ENCODE peak calls at places on chromosomes 1 and 21, in four cellular contexts. L, O, E and P are unnamed samples.
A peak's percentile ranks its signal among the peaks of the same experiment; 100 is the strongest.

GRCh38 chr1:246470588-246470987 is 36.5 kb downstream of the SMYD3 start:
- DNase-seq in L (no peak), O (no peak), E (no peak), P (no peak)

GRCh38 chr1:42164551-42165420 is at the start of gene GUCA2A:
- DNase-seq in L (no peak), O (no peak), E (no peak), P (no peak)

GRCh38 chr1:204366759-204367158 is 7.0 kb upstream of the PLEKHA6 start:
- DNase-seq in L (peak; percentile 46), O (peak; percentile 60), E (no peak), P (peak; percentile 75)

GRCh38 chr1:207603777-207604176 is 41.2 kb upstream of the CR1L start:
- DNase-seq in L (no peak), O (no peak), E (no peak), P (no peak)

GRCh38 chr1:101060992-101061391 is 35.4 kb upstream of the DPH5 start:
- DNase-seq in L (no peak), O (no peak), E (no peak), P (no peak)

GRCh38 chr1:110916669-110917306 is 43.8 kb downstream of the CD53 start:
- DNase-seq in L (no peak), O (peak; percentile 83), E (no peak), P (no peak)

GRCh38 chr1:185695299-185695698 is 38.9 kb upstream of the HMCN1 start:
- DNase-seq in L (no peak), O (no peak), E (no peak), P (no peak)

GRCh38 chr21:33655591-33656221 is 13.4 kb downstream of the ITSN1 start:
- DNase-seq in L (no peak), O (peak; percentile 32), E (no peak), P (no peak)

GRCh38 chr1:27031235-27032118 is 18.8 kb upstream of the TENT5B start:
- DNase-seq in L (peak; percentile 38), O (no peak), E (no peak), P (peak; percentile 65)

GRCh38 chr21:29302340-29302991 is 3.7 kb downstream of the BACH1 start:
- DNase-seq in L (no peak), O (no peak), E (no peak), P (no peak)

GRCh38 chr1:167627865-167628641 is 2.0 kb upstream of the RCSD1 start:
- DNase-seq in L (no peak), O (peak; percentile 93), E (peak; percentile 89), P (no peak)

GRCh38 chr1:94884101-94884875 is 42.6 kb downstream of the CNN3 start:
- DNase-seq in L (peak; percentile 71), O (no peak), E (no peak), P (peak; percentile 71)

GRCh38 chr21:16108561-16109070 is 378.8 kb downstream of the USP25 start:
- DNase-seq in L (no peak), O (no peak), E (no peak), P (no peak)

GRCh38 chr1:25003457-25004190 is 73.5 kb upstream of the RUNX3 start:
- DNase-seq in L (no peak), O (no peak), E (no peak), P (no peak)

GRCh38 chr1:35691571-35692220 is 27.0 kb downstream of the C1orf216 start:
- DNase-seq in L (no peak), O (no peak), E (no peak), P (no peak)

GRCh38 chr1:114510235-114511047 is 562 bp downstream of the TRIM33 start:
- DNase-seq in L (peak; percentile 78), O (peak; percentile 89), E (no peak), P (peak; percentile 50)

GRCh38 chr1:3468236-3469103 is 14.0 kb downstream of the ARHGEF16 start:
- DNase-seq in L (no peak), O (no peak), E (no peak), P (peak; percentile 9)

GRCh38 chr1:117150316-117150715 is 28.8 kb upstream of the TRIM45 start:
- DNase-seq in L (no peak), O (no peak), E (no peak), P (no peak)

GRCh38 chr1:30687886-30688285 is 35.5 kb downstream of the MATN1 start:
- DNase-seq in L (no peak), O (no peak), E (no peak), P (no peak)

GRCh38 chr1:183200451-183200850 is 14.4 kb downstream of the LAMC2 start:
- DNase-seq in L (no peak), O (no peak), E (no peak), P (no peak)

GRCh38 chr1:233671286-233671685 is 57.4 kb downstream of the KCNK1 start:
- DNase-seq in L (no peak), O (no peak), E (no peak), P (no peak)

GRCh38 chr1:25245809-25246599 is 1.2 kb downstream of the RSRP1 start:
- DNase-seq in L (peak; percentile 55), O (peak; percentile 70), E (no peak), P (no peak)

GRCh38 chr1:46747683-46748288 is 28.9 kb upstream of the EFCAB14 start:
- DNase-seq in L (peak; percentile 53), O (peak; percentile 70), E (no peak), P (peak; percentile 68)

GRCh38 chr1:2443285-2444137 is 31.1 kb upstream of the PEX10 start:
- DNase-seq in L (peak; percentile 68), O (no peak), E (no peak), P (peak; percentile 69)

GRCh38 chr1:115338457-115338820 is 390 bp upstream of the NGF start:
- DNase-seq in L (no peak), O (no peak), E (no peak), P (peak; percentile 68)

GRCh38 chr1:180585994-180586359 is 27.2 kb downstream of the OVAAL start:
- DNase-seq in L (no peak), O (peak; percentile 77), E (no peak), P (no peak)

GRCh38 chr1:224894915-224895314 is 34.6 kb upstream of the DNAH14 start:
- DNase-seq in L (peak; percentile 6), O (peak; percentile 34), E (no peak), P (no peak)

GRCh38 chr1:37958690-37959089 is 11.8 kb upstream of the INPP5B start:
- DNase-seq in L (no peak), O (no peak), E (no peak), P (no peak)

GRCh38 chr1:214404571-214405213 is 123.7 kb downstream of the SMYD2 start:
- DNase-seq in L (no peak), O (no peak), E (no peak), P (peak; percentile 42)

GRCh38 chr1:17059391-17060128 is 5.7 kb upstream of the SDHB start:
- DNase-seq in L (peak; percentile 78), O (peak; percentile 78), E (peak; percentile 30), P (peak; percentile 83)

GRCh38 chr1:157948547-157949152 is 44.8 kb upstream of the KIRREL1 start:
- DNase-seq in L (no peak), O (no peak), E (no peak), P (peak; percentile 59)

GRCh38 chr1:113779542-113779941 is 20.3 kb upstream of the PHTF1 start:
- DNase-seq in L (no peak), O (no peak), E (no peak), P (no peak)

GRCh38 chr1:153460551-153460950 is at the start of gene S100A7:
- DNase-seq in L (no peak), O (no peak), E (no peak), P (no peak)

GRCh38 chr1:25821630-25822091 is 1.9 kb downstream of the MTFR1L start:
- DNase-seq in L (no peak), O (no peak), E (no peak), P (no peak)

GRCh38 chr1:180786633-180787032 is 126.1 kb upstream of the KIAA1614 start:
- DNase-seq in L (no peak), O (peak; percentile 18), E (no peak), P (no peak)

DNA sequence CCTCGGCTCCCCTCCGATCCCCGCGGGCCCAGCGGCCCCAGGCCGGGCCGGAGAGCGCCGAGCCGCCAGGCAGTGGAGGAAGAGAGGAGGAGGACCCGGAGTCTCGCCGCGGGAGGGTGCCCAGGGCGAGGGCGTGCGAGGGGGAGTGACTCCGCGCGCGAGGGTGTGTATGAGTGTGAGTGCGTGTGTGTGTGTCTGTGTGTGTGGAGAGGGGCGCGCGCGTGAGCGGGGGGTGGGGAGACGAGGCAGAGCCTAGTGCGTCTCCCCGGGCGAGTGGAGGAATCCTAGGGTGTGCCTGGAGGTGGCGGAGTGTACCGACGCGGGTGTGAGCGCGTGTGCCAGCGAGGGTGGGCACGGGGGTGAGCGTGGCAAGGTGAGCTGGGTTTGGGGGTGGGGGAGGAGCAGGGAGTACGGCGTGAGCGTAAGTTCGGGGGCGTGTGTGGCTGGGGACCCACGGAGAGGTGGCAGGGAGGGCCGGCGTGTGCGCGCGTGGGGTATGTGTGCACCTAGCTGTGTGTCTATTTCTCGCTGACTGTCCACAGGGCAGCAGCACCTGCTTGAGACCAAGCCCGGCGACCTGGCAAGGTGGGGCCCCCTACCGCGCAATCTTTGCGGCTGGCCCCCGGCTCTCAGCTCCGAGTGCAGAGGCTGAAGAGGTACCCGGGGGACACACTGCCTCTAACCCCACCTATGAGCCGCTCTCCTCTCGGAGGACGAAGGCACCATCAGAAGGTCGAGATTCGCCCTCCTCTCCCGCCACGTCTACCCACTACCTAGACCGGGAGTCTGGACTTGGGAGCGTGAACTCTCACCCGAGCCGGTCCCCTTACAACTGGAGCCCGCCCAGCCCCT is 784 bp upstream of the KCND3 start:
- DNase-seq in L (no peak), O (no peak), E (no peak), P (peak; percentile 21)
- TF ChIP-seq USF1 in L (no peak), O (no peak), E (no peak), P (no peak)

GRCh38 chr21:41641821-41642368 is 125.0 kb downstream of the RIPK4 start:
- DNase-seq in L (no peak), O (no peak), E (no peak), P (no peak)
- TF ChIP-seq USF1 in L (no peak), O (no peak), E (no peak), P (no peak)

GRCh38 chr1:36941579-36941978 is 92.7 kb downstream of the GRIK3 start:
- DNase-seq in L (no peak), O (no peak), E (no peak), P (no peak)
- TF ChIP-seq USF1 in L (no peak), O (no peak), E (no peak), P (no peak)

DNA sequence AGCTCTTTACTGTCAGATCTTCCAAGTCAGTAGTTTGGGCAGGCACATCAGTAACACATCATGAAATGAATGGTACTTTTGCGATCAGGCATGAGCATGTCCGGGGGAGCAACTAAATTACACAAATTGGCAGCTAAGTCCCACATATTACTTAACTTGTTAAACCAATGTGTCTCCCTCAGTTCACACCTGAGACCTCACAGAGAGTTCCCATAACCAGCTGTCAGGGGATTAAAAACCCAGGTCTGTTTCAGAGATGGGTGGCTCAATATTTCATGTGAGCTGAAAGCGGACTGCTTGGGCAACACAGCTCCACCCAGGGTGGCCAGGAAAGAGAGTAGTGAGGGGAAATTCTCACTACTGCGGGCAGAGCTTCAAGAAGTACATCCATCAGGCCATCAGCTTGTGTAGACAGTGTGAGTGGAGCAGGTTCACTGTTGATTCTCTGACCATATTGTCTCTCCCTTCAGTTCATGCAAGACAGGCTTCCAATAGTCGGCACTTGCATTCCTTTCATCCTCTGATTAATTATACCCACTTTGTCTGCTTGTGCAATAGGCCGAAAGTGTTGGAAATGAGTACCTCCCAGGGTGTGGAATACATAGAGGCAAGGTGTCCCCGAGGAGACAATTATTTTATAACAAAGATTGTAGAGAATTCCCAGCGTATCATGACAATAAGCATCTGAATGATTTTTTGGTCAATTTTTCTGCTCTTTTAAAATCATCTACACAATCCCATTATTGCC is 139.9 kb downstream of the PTGER3 start:
- DNase-seq in L (no peak), O (no peak), E (no peak), P (no peak)
- TF ChIP-seq USF1 in L (no peak), O (no peak), E (no peak), P (no peak)

GRCh38 chr1:178438432-178438831 is 58.3 kb downstream of the CLEC20A start:
- DNase-seq in L (no peak), O (no peak), E (no peak), P (no peak)
- TF ChIP-seq USF1 in L (no peak), O (no peak), E (no peak), P (no peak)